ENCODE peak calls at places on chromosomes 5 and 9, in nine cellular contexts. U, M, T, C, I, N, K, P and E are unnamed samples.

GRCh38 chr9:20376780-20377179 is 245.5 kb downstream of the MLLT3 start:
- DNase-seq in U (no peak), M (no peak), T (no peak), C (no peak), I (no peak), N (peak; percentile 26), K (no peak), P (no peak), E (no peak)

GRCh38 chr5:41794478-41794877 is 75.7 kb downstream of the OXCT1 start:
- DNase-seq in U (no peak), M (peak; percentile 90), T (no peak), C (peak; percentile 8), I (no peak), N (peak; percentile 93), K (peak; percentile 97), P (peak; percentile 59), E (peak; percentile 41)

GRCh38 chr9:20209421-20210340 is 412.6 kb downstream of the MLLT3 start:
- DNase-seq in U (peak; percentile 2), M (no peak), T (no peak), C (no peak), I (no peak), N (no peak), K (no peak), P (no peak), E (no peak)

GRCh38 chr5:45252991-45253390 is 443.2 kb downstream of the HCN1 start:
- DNase-seq in U (no peak), M (no peak), T (peak; percentile 65), C (no peak), I (no peak), N (no peak), K (no peak), P (no peak), E (no peak)

GRCh38 chr9:36092014-36092413 is 44.5 kb upstream of the GLIPR2 start:
- DNase-seq in U (no peak), M (no peak), T (no peak), C (no peak), I (no peak), N (no peak), K (no peak), P (no peak), E (no peak)

GRCh38 chr5:96626956-96627355 is 35.2 kb upstream of the CAST start:
- DNase-seq in U (no peak), M (peak; percentile 87), T (no peak), C (no peak), I (no peak), N (peak; percentile 66), K (peak; percentile 93), P (peak; percentile 85), E (no peak)

GRCh38 chr5:75366787-75367186 is 29.8 kb downstream of the HMGCR start:
- DNase-seq in U (no peak), M (no peak), T (no peak), C (no peak), I (no peak), N (no peak), K (no peak), P (no peak), E (no peak)

GRCh38 chr5:16784843-16785791 is 151.0 kb downstream of the MYO10 start:
- DNase-seq in U (no peak), M (peak; percentile 15), T (no peak), C (no peak), I (no peak), N (no peak), K (no peak), P (no peak), E (no peak)

GRCh38 chr5:1011226-1011631 is 2.6 kb downstream of the NKD2 start:
- DNase-seq in U (peak; percentile 23), M (no peak), T (no peak), C (peak; percentile 79), I (peak; percentile 70), N (no peak), K (no peak), P (no peak), E (peak; percentile 70)

GRCh38 chr9:86020731-86021130 is 78.6 kb downstream of the GOLM1 start:
- DNase-seq in U (no peak), M (no peak), T (no peak), C (no peak), I (no peak), N (no peak), K (peak; percentile 43), P (no peak), E (no peak)

GRCh38 chr5:175728885-175729828 is 71.3 kb downstream of the HRH2 start:
- DNase-seq in U (no peak), M (peak; percentile 7), T (peak; percentile 38), C (no peak), I (no peak), N (no peak), K (no peak), P (no peak), E (peak; percentile 76)

GRCh38 chr9:73911814-73912213 is 585.3 kb upstream of the RORB start:
- DNase-seq in U (no peak), M (no peak), T (no peak), C (no peak), I (no peak), N (no peak), K (no peak), P (no peak), E (no peak)

GRCh38 chr5:17184596-17184995 is 32.8 kb upstream of the BASP1 start:
- DNase-seq in U (no peak), M (no peak), T (no peak), C (no peak), I (no peak), N (peak; percentile 64), K (peak; percentile 25), P (no peak), E (no peak)

GRCh38 chr9:23541976-23542375 is 284.1 kb downstream of the ELAVL2 start:
- DNase-seq in U (no peak), M (peak; percentile 21), T (no peak), C (no peak), I (no peak), N (no peak), K (no peak), P (no peak), E (no peak)

GRCh38 chr9:95670122-95670521 is 153.4 kb upstream of the PTCH1 start:
- DNase-seq in U (no peak), M (no peak), T (no peak), C (no peak), I (no peak), N (no peak), K (no peak), P (no peak), E (no peak)

GRCh38 chr5:73256012-73256411 is 83.0 kb downstream of the TMEM174 start:
- DNase-seq in U (no peak), M (no peak), T (no peak), C (no peak), I (no peak), N (no peak), K (no peak), P (no peak), E (peak; percentile 34)

GRCh38 chr9:71791875-71792274 is 23.6 kb upstream of the CEMIP2 start:
- DNase-seq in U (no peak), M (peak; percentile 61), T (no peak), C (no peak), I (no peak), N (no peak), K (no peak), P (peak; percentile 47), E (no peak)

GRCh38 chr5:96984506-96985192 is 48.8 kb downstream of the LNPEP start:
- DNase-seq in U (no peak), M (peak; percentile 24), T (no peak), C (no peak), I (no peak), N (peak; percentile 74), K (peak; percentile 52), P (no peak), E (peak; percentile 11)

GRCh38 chr5:153782589-153783238 is 256.0 kb downstream of the FAM114A2 start:
- DNase-seq in U (no peak), M (peak; percentile 83), T (peak; percentile 24), C (no peak), I (no peak), N (no peak), K (peak; percentile 41), P (no peak), E (no peak)

GRCh38 chr5:131659290-131659689 is 24.3 kb upstream of the RAPGEF6 start:
- DNase-seq in U (no peak), M (no peak), T (no peak), C (no peak), I (no peak), N (no peak), K (no peak), P (no peak), E (no peak)

GRCh38 chr5:143418140-143418866 is 14.8 kb upstream of the NR3C1 start:
- DNase-seq in U (no peak), M (no peak), T (no peak), C (no peak), I (no peak), N (no peak), K (no peak), P (no peak), E (no peak)

GRCh38 chr5:139711067-139711851 is 63.1 kb downstream of the CXXC5 start:
- DNase-seq in U (peak; percentile 54), M (peak; percentile 76), T (peak; percentile 73), C (peak; percentile 46), I (peak; percentile 67), N (no peak), K (peak; percentile 45), P (no peak), E (peak; percentile 92)

GRCh38 chr9:134895849-134896833 is 15.5 kb downstream of the FCN2 start:
- DNase-seq in U (no peak), M (peak; percentile 95), T (no peak), C (no peak), I (peak; percentile 73), N (peak; percentile 85), K (peak; percentile 87), P (no peak), E (peak; percentile 21)

GRCh38 chr5:138488481-138488945 is 23.2 kb downstream of the EGR1 start:
- DNase-seq in U (no peak), M (peak; percentile 83), T (no peak), C (no peak), I (no peak), N (no peak), K (no peak), P (no peak), E (no peak)

GRCh38 chr9:23677446-23677845 is 148.6 kb downstream of the ELAVL2 start:
- DNase-seq in U (no peak), M (no peak), T (no peak), C (no peak), I (no peak), N (no peak), K (no peak), P (no peak), E (no peak)

GRCh38 chr9:13061390-13061789 is 218.1 kb downstream of the MPDZ start:
- DNase-seq in U (no peak), M (no peak), T (no peak), C (no peak), I (no peak), N (no peak), K (no peak), P (no peak), E (no peak)

GRCh38 chr5:171610686-171611085 is 174.9 kb upstream of the SMIM23 start:
- DNase-seq in U (no peak), M (no peak), T (no peak), C (no peak), I (no peak), N (no peak), K (no peak), P (no peak), E (peak; percentile 15)

GRCh38 chr9:121819511-121820231 is 168.2 kb downstream of the DAB2IP start:
- DNase-seq in U (no peak), M (peak; percentile 57), T (peak; percentile 55), C (no peak), I (peak; percentile 32), N (peak; percentile 31), K (peak; percentile 25), P (no peak), E (peak; percentile 62)

GRCh38 chr5:61590473-61590872 is 258.4 kb downstream of the ZSWIM6 start:
- DNase-seq in U (no peak), M (no peak), T (no peak), C (no peak), I (no peak), N (no peak), K (no peak), P (no peak), E (no peak)

GRCh38 chr5:96565843-96566242 is 96.3 kb upstream of the CAST start:
- DNase-seq in U (no peak), M (peak; percentile 97), T (no peak), C (no peak), I (no peak), N (peak; percentile 80), K (peak; percentile 84), P (peak; percentile 61), E (peak; percentile 55)

GRCh38 chr5:149611327-149611726 is 30.0 kb downstream of the ARHGEF37 start:
- DNase-seq in U (no peak), M (peak; percentile 61), T (no peak), C (no peak), I (no peak), N (peak; percentile 89), K (peak; percentile 89), P (peak; percentile 19), E (peak; percentile 68)